ENCODE peak calls at places on chromosomes 7 and 10, in seven cellular contexts. M is sigmoid colon, O is K562, E is transverse colon, F is HCT116, G is breast epithelium, Z is GM12891. B is an unnamed sample.

GRCh38 chr7:17849504-17849903 is 90.8 kb downstream of the SNX13 start:
- DNase-seq in M (no peak), O (no peak), E (no peak), F (no peak), G (no peak), Z (no peak), B (no peak)

GRCh38 chr7:5330288-5330687 is 47.5 kb downstream of the SLC29A4 start:
- DNase-seq in M (no peak), O (no peak), E (no peak), F (no peak), G (no peak), Z (no peak), B (no peak)

GRCh38 chr7:34849163-34849960 is 187.9 kb downstream of the DPY19L1 start:
- DNase-seq in M (no peak), O (no peak), E (no peak), F (no peak), G (no peak), Z (no peak), B (no peak)

GRCh38 chr10:84188815-84189214 is 5.5 kb upstream of the CDHR1 start:
- DNase-seq in M (no peak), O (no peak), E (peak; percentile 59), F (no peak), G (no peak), Z (no peak), B (no peak)

GRCh38 chr7:16420649-16421332 is 547 bp downstream of the CRPPA start:
- DNase-seq in M (peak; percentile 94), O (peak; percentile 88), E (peak; percentile 89), F (peak; percentile 68), G (peak; percentile 75), Z (peak; percentile 14), B (no peak)

GRCh38 chr10:52703898-52704297 is 68.7 kb downstream of the MBL2 start:
- DNase-seq in M (no peak), O (no peak), E (no peak), F (no peak), G (no peak), Z (no peak), B (no peak)

GRCh38 chr10:91551856-91552255 is 81.0 kb downstream of the PPP1R3C start:
- DNase-seq in M (no peak), O (peak; percentile 33), E (no peak), F (peak; percentile 16), G (no peak), Z (no peak), B (no peak)

GRCh38 chr10:84344560-84344959 is 16.2 kb downstream of the CCSER2 start:
- DNase-seq in M (no peak), O (no peak), E (no peak), F (no peak), G (no peak), Z (no peak), B (no peak)

GRCh38 chr10:47400251-47400650 is 16.2 kb upstream of the ZNF488 start:
- DNase-seq in M (no peak), O (no peak), E (no peak), F (no peak), G (no peak), Z (no peak), B (peak; percentile 72)

GRCh38 chr7:125506331-125506730 is 576.7 kb upstream of the POT1 start:
- DNase-seq in M (no peak), O (no peak), E (no peak), F (no peak), G (no peak), Z (no peak), B (no peak)

GRCh38 chr7:98252655-98253054 is 623 bp upstream of the TECPR1 start:
- DNase-seq in M (no peak), O (no peak), E (no peak), F (no peak), G (no peak), Z (no peak), B (no peak)

GRCh38 chr10:114051714-114052113 is 8.0 kb downstream of the ADRB1 start:
- DNase-seq in M (no peak), O (no peak), E (no peak), F (no peak), G (no peak), Z (no peak), B (no peak)

GRCh38 chr7:66110861-66111260 is 3.8 kb upstream of the CRCP start:
- DNase-seq in M (no peak), O (no peak), E (no peak), F (peak; percentile 94), G (no peak), Z (no peak), B (no peak)

GRCh38 chr10:102802920-102803534 is 34.2 kb downstream of the CYP17A1 start:
- DNase-seq in M (peak; percentile 91), O (no peak), E (peak; percentile 29), F (no peak), G (no peak), Z (no peak), B (no peak)

GRCh38 chr10:92880233-92880861 is 32.0 kb downstream of the EXOC6 start:
- DNase-seq in M (no peak), O (no peak), E (no peak), F (peak; percentile 37), G (no peak), Z (no peak), B (no peak)

GRCh38 chr7:140165422-140165821 is 11.4 kb downstream of the KDM7A start:
- DNase-seq in M (no peak), O (no peak), E (no peak), F (peak; percentile 35), G (no peak), Z (no peak), B (no peak)

GRCh38 chr7:47574473-47575328 is 7.2 kb downstream of the TNS3 start:
- DNase-seq in M (no peak), O (no peak), E (peak; percentile 75), F (no peak), G (no peak), Z (peak; percentile 33), B (no peak)

GRCh38 chr10:70656489-70656888 is 15.8 kb upstream of the ADAMTS14 start:
- DNase-seq in M (peak; percentile 27), O (peak; percentile 72), E (no peak), F (no peak), G (no peak), Z (peak; percentile 56), B (no peak)

GRCh38 chr7:121994625-121995410 is 121.9 kb downstream of the PTPRZ1 start:
- DNase-seq in M (no peak), O (peak; percentile 64), E (peak; percentile 50), F (peak; percentile 78), G (peak; percentile 40), Z (peak; percentile 5), B (no peak)

GRCh38 chr7:100567751-100568175 is 5.9 kb downstream of the SAP25 start:
- DNase-seq in M (no peak), O (no peak), E (no peak), F (no peak), G (no peak), Z (no peak), B (no peak)

GRCh38 chr7:27117687-27118491 is 12.7 kb downstream of the HOXA4 start:
- DNase-seq in M (peak; percentile 64), O (no peak), E (no peak), F (no peak), G (peak; percentile 14), Z (no peak), B (no peak)

DNA sequence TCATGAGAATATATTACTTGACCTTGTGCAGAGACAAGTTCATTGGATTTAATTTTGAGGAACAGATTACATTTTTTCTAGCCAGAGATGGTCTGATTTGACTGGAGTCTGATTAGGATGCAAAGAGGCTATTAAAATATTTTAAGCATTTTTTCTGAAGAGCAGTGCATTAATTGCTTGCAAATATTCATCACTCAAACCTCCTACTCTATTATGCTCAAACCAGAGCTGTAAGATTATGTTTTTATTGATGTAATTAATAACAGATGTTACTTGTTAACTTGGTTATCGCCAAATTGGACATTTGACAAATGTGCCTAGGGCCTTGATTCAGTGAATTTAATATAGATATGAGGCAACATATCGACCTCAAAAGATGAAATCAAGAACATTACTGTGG is 160.9 kb upstream of the SLC13A1 start:
- DNase-seq in M (no peak), O (no peak), E (no peak), F (no peak), G (no peak), Z (no peak), B (no peak)
- TF ChIP-seq POLR2AphosphoS5 in M (no peak), O (no peak), E (no peak), F (no peak), G (no peak), Z (no peak), B (no peak)

DNA sequence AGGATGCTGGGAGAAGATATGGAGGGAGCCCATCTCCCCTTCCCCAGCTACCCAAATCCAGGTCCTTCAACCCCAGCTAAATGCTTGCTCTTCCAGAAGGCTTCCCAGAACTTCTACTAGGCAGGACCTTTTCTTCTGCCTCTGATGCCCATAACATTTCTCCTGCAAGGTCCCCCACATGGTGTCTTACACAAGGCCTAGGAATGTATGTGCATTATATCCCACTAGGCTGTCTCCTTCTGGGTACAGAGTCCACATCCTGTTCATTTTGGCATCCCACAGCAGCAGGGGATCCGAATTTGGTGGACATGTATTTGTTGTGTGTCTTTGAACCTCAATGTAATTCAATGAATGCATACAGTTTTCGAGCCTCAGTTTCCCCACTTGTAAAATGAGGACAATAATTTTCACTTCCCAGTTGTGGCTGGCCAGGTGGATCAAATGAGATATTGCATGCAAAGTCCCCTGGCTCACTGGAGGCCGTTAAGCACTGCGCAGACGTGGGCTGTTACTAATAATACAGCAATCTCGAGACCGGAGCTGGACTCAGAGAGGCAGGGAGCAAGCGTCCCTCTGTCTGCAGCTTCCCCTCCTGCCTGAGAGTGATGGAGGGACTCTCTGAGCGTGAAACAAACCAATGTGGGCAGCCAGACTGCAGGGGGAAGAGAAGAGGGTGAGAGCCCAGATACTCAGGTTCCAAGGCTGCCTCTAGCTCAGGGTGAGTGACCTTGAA is 18.6 kb upstream of the YWHAG start:
- DNase-seq in M (no peak), O (no peak), E (no peak), F (no peak), G (no peak), Z (no peak), B (no peak)
- TF ChIP-seq POLR2AphosphoS5 in M (no peak), O (no peak), E (no peak), F (no peak), G (no peak), Z (no peak), B (no peak)

GRCh38 chr10:17206210-17206709 is 4.8 kb upstream of the TRDMT1 start:
- DNase-seq in M (no peak), O (no peak), E (no peak), F (no peak), G (no peak), Z (no peak), B (no peak)
- TF ChIP-seq POLR2AphosphoS5 in M (no peak), O (no peak), E (no peak), F (no peak), G (no peak), Z (no peak), B (no peak)

DNA sequence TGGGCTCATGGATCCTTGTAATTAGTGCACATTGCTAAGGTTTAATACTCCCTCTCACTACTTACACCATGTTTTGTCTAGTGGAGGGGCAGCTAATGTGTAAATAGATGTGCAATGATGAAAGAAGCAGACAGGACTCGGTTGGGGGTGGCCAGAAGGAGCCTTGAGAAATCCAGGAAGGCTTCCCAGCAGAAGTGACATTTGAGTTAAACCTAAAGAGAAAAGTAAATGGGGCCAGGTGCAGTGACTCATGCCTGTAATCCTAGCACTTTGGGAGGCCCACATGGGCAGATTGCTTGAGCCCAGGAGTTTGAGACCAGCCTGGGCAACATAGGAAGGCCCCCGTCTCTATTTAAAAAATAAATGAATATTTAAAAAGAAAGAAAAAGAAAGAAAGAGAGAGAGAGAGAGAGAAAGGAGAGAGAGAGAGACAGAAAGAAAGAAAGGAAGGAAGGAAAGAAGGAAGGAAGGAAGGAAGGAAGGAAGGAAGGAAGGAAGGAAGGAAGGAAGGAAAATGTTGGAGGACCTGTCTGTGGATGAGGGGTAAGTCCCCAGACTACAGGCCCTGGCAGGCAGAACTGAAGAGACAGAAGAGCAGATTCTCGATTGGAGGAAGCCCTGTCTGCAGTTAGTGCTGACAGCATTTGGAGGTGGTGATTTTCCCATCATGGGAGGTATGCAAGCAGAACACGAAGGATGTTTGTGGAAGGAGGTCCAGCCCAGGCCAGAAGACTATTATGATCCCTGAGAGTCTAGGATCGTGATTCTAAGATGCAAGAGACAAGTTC is 3.6 kb downstream of the ELN start:
- DNase-seq in M (no peak), O (no peak), E (no peak), F (no peak), G (no peak), Z (no peak), B (no peak)
- TF ChIP-seq POLR2AphosphoS5 in M (no peak), O (no peak), E (no peak), F (no peak), G (no peak), Z (no peak), B (no peak)